ENCODE peak calls at places on chromosomes 12 and 14, in five cellular contexts. Q is A673, U is pancreas, Z is IMR-90, M is Peyer's patch. G is an unnamed sample.
A peak's percentile ranks its signal among the peaks of the same experiment; 100 is the strongest.

GRCh38 chr12:50297027-50297426 is 13.7 kb upstream of the LIMA1 start:
- DNase-seq in Q (peak; percentile 22), U (no peak), Z (no peak), M (no peak), G (no peak)

GRCh38 chr12:118330421-118331018 is 42.2 kb downstream of the TAOK3 start:
- DNase-seq in Q (peak; percentile 76), U (no peak), Z (peak; percentile 89), M (no peak), G (no peak)

GRCh38 chr12:67276469-67276868 is 7.3 kb downstream of the CAND1 start:
- DNase-seq in Q (no peak), U (no peak), Z (peak; percentile 57), M (no peak), G (no peak)

GRCh38 chr12:86826051-86826450 is 569.9 kb upstream of the MGAT4C start:
- DNase-seq in Q (no peak), U (no peak), Z (no peak), M (no peak), G (no peak)

GRCh38 chr12:29241821-29242591 is 92.9 kb downstream of the FAR2 start:
- DNase-seq in Q (peak; percentile 83), U (no peak), Z (peak; percentile 80), M (peak; percentile 41), G (no peak)

GRCh38 chr14:73339846-73340565 is 102.7 kb downstream of the PAPLN start:
- DNase-seq in Q (no peak), U (no peak), Z (no peak), M (no peak), G (no peak)

GRCh38 chr14:65103150-65103760 is 938 bp upstream of the MAX start:
- DNase-seq in Q (peak; percentile 67), U (no peak), Z (peak; percentile 27), M (no peak), G (no peak)

GRCh38 chr12:72547593-72547992 is 275.4 kb downstream of the TRHDE start:
- DNase-seq in Q (peak; percentile 18), U (no peak), Z (peak; percentile 72), M (no peak), G (no peak)

GRCh38 chr12:132661972-132662371 is 25.2 kb downstream of the POLE start:
- DNase-seq in Q (no peak), U (no peak), Z (no peak), M (peak; percentile 32), G (no peak)

GRCh38 chr12:4997939-4998338 is 45.7 kb upstream of the KCNA5 start:
- DNase-seq in Q (peak; percentile 26), U (no peak), Z (peak; percentile 83), M (no peak), G (no peak)

GRCh38 chr14:104238424-104239184 is 100.2 kb downstream of the KIF26A start:
- DNase-seq in Q (no peak), U (peak; percentile 44), Z (no peak), M (no peak), G (no peak)

DNA sequence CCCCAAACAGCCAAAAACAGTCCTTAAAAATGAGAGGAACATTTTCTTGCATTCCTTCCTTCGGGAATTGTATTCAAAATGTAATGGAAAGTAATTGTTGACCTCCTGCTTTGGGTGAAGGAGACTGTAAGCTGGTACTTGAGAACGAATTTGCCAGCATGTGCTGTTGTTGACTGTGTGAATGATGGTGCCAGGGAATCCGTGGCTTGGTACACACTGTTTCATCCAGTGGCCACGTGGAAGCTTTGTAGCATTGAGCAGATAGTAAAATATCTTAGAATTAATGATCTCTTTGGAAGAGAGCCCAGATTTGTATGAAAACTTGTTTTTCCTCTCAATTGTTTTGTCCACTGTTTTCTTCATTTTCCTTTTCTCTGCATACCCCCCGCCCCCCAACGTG is 1.7 kb downstream of the ASCL4 start:
- DNase-seq in Q (no peak), U (no peak), Z (no peak), M (no peak), G (no peak)
- H3K27me3 ChIP-seq in Q (peaks cover 83% of the 10 kb centered on the region), U (no peaks in the 10 kb centered on the region), Z (peaks cover 17% of the 10 kb centered on the region), M (no peaks in the 10 kb centered on the region), G (peaks cover 52% of the 10 kb centered on the region)

DNA sequence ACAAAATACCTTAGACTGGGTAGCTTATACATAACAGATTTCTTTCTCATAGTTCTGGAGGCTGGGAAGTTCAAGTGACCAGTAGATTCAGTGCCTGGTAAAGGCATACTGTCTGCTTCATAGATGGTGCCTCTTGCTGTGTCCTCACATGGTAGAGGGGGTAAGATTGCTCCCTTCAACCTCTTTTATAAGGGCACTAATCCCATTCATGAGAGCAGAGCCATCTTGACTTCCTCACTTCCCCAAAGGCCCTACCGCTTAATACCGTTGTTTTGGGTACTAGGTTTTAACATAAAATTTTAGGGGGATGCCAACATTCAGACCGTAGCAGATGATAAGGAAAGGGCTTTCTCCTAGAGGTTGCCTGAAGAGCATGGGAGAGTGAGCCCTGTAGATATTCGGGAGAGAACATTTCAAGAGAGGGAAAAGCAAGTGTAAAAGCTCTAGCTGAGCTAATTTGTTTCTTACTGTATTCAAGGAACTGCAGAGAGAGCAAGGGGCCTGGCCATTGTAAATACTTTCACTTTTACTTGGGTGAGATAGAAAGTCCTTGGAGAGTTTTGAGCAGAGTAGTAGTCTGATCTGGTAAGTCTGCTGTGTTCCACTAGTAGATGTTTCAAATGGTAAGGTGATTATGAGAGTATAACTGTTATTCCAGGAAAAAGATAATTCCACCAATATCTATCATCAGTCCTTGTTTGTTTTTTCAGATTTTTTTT is 27.3 kb downstream of the FRS2 start:
- DNase-seq in Q (no peak), U (no peak), Z (peak; percentile 40), M (no peak), G (no peak)
- H3K4me1 ChIP-seq in Q (peaks cover 4% of the 10 kb centered on the region), U (peaks cover 8% of the 10 kb centered on the region), Z (peaks cover 12% of the 10 kb centered on the region), M (no peaks in the 10 kb centered on the region), G (peaks cover 16% of the 10 kb centered on the region)

DNA sequence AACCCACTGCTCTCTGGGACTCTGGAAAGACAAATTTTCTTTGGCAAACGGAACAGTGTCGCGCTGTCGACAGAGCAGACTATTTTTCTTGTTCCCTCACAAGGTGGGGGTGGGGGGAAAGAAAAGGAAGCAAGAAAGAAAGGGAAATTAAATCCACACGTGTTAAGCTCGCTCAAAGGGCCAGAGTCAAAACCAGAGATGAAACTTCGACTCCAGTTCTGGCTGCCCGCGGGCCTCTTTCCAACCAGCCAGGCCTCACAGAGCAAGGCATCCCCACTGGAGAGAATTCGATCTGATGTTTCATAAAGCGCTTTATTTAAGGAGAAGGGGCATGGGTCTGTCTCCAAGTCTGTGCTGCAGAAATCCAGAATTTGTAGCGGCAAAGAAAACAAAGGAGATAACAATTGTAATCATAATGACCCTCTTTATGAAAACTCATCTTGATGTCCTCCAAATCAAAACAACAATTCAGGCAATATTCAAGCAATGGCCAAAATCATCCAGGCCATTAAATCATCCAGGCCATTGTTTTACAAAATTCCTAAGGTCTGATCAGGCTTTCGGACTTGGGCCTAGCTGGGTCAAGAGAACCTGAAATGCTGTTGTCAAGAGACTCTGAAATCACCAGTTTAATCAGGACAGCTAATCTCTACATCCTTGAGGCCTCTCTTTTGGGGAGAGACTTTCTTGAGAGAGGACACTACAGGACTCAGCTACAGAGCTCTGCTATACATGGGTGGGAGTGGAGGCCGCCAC is 5.3 kb upstream of the TBX5 start:
- DNase-seq in Q (no peak), U (no peak), Z (peak; percentile 68), M (no peak), G (no peak)
- H3K27me3 ChIP-seq in Q (peaks cover 50% of the 10 kb centered on the region), U (no peaks in the 10 kb centered on the region), Z (no peaks in the 10 kb centered on the region), M (no peaks in the 10 kb centered on the region), G (peaks cover 88% of the 10 kb centered on the region)

GRCh38 chr12:51973560-51973959 is 22.1 kb downstream of the ACVR1B start:
- DNase-seq in Q (no peak), U (no peak), Z (peak; percentile 50), M (no peak), G (no peak)

GRCh38 chr12:51970904-51971646 is 19.6 kb downstream of the ACVR1B start:
- DNase-seq in Q (peak; percentile 61), U (no peak), Z (peak; percentile 80), M (no peak), G (no peak)

GRCh38 chr12:51972849-51973273 is 21.4 kb downstream of the ACVR1B start:
- DNase-seq in Q (peak; percentile 77), U (no peak), Z (peak; percentile 73), M (no peak), G (peak; percentile 87)

GRCh38 chr12:51971679-51972423 is 20.4 kb downstream of the ACVR1B start:
- DNase-seq in Q (no peak), U (no peak), Z (no peak), M (no peak), G (no peak)

DNA sequence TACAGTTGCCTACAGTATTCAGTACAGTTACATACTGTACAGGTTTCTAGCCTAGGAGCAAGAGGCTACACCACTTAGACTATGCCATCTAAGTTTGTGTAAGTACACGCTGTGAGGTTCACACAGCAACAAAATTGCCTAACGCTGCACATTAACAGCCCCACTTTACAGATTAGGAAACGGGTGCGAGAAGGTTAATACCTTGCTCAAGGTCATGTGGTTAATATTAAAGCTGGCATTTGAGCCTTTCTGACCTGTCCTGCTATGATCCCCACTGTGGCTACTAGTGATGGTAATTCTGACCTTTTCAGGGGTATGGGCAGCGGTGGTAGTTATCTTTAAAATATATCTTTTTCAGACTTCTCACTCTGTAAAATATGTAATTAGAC is 20.9 kb downstream of the ACVR1B start:
- DNase-seq in Q (no peak), U (no peak), Z (no peak), M (no peak), G (no peak)
- H3K4me1 ChIP-seq in Q (peaks cover 51% of the 10 kb centered on the region), U (peaks cover 67% of the 10 kb centered on the region), Z (peaks cover 38% of the 10 kb centered on the region), M (no peaks in the 10 kb centered on the region), G (peaks cover 65% of the 10 kb centered on the region)

GRCh38 chr14:56807586-56808168 is 2.6 kb downstream of the OTX2 start:
- DNase-seq in Q (peak; percentile 32), U (no peak), Z (no peak), M (no peak), G (no peak)

GRCh38 chr14:56805992-56806737 is 4.1 kb downstream of the OTX2 start:
- DNase-seq in Q (no peak), U (no peak), Z (no peak), M (no peak), G (no peak)

GRCh38 chr14:56805201-56805991 is 4.9 kb downstream of the OTX2 start:
- DNase-seq in Q (no peak), U (no peak), Z (no peak), M (peak; percentile 44), G (no peak)

GRCh38 chr14:56801920-56802319 is 8.4 kb downstream of the OTX2 start:
- DNase-seq in Q (peak; percentile 3), U (no peak), Z (no peak), M (no peak), G (no peak)

DNA sequence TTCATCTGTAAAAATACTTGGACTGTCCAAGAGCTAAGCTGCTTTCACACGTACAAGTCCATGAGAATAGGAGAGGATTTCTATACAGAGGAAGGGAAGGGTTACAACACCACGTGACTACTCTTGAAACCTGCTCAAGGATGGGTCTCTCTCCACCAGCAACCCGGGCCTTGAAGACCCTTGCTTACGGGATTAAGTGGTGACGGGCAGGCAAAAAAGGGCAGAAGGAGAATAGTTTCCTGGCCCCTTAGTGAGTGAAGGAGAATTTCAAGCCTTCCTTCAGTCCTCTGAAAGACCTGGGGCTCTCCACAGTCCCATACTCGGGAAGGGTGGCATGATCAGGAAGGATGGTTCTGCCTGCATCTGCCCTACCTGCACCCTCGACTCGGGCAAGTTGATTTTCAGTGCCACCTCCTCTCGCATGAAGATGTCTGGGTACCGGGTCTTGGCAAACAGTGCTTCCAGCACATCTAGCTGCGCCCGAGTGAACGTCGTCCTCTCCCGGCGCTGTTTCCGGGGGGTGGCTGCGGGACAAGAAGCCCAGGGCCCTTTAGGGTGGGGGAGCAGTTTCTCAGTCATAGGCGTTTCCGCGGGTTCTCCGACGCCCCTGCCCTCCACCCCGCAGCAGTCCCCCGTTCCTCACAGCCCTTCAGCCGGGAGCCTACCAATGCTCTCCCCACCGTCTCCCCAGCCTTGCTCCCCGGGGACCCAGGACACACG is 6.3 kb downstream of the OTX2 start:
- DNase-seq in Q (no peak), U (no peak), Z (no peak), M (no peak), G (no peak)
- H3K27me3 ChIP-seq in Q (no peaks in the 10 kb centered on the region), U (peaks cover 30% of the 10 kb centered on the region), Z (peaks cover 79% of the 10 kb centered on the region), M (no peaks in the 10 kb centered on the region), G (peaks cover 100% of the 10 kb centered on the region)

G was measured in upper lobe of right lung.